ENCODE peak calls at places on chromosomes 7 and 10, in seven cellular contexts. A, S, G, Z, J, I and R are unnamed samples.

GRCh38 chr7:132709971-132710567 is 133.8 kb upstream of the PLXNA4 start:
- DNase-seq in A (no peak), S (no peak), G (peak; percentile 80), Z (no peak), J (no peak), I (peak; percentile 60), R (peak; percentile 72)

GRCh38 chr7:18753972-18754610 is 258.5 kb downstream of the HDAC9 start:
- DNase-seq in A (no peak), S (no peak), G (no peak), Z (no peak), J (no peak), I (peak; percentile 72), R (no peak)

GRCh38 chr7:150845471-150845870 is 6.8 kb upstream of the AOC1 start:
- DNase-seq in A (no peak), S (no peak), G (peak; percentile 36), Z (no peak), J (no peak), I (no peak), R (no peak)

GRCh38 chr7:50317221-50317678 is 12.7 kb downstream of the IKZF1 start:
- DNase-seq in A (no peak), S (no peak), G (no peak), Z (no peak), J (no peak), I (no peak), R (no peak)

GRCh38 chr7:116809636-116810266 is 52.6 kb upstream of the CAPZA2 start:
- DNase-seq in A (peak; percentile 66), S (no peak), G (no peak), Z (no peak), J (no peak), I (peak; percentile 84), R (peak; percentile 17)

GRCh38 chr10:35640951-35641429 is 1.1 kb downstream of the FZD8 start:
- DNase-seq in A (peak; percentile 69), S (peak; percentile 62), G (peak; percentile 88), Z (peak; percentile 56), J (peak; percentile 69), I (peak; percentile 82), R (peak; percentile 69)

GRCh38 chr7:728602-729001 is 1.5 kb upstream of the PRKAR1B start:
- DNase-seq in A (peak; percentile 15), S (no peak), G (no peak), Z (no peak), J (no peak), I (no peak), R (no peak)

GRCh38 chr10:47287365-47287802 is 12.6 kb upstream of the GDF10 start:
- DNase-seq in A (peak; percentile 19), S (no peak), G (peak; percentile 41), Z (no peak), J (peak; percentile 59), I (no peak), R (no peak)

GRCh38 chr7:1693991-1694524 is 24.0 kb downstream of the ELFN1 start:
- DNase-seq in A (no peak), S (no peak), G (peak; percentile 95), Z (no peak), J (no peak), I (peak; percentile 31), R (peak; percentile 62)

GRCh38 chr10:117004627-117005453 is at the start of gene SHTN1:
- DNase-seq in A (peak; percentile 89), S (peak; percentile 88), G (peak; percentile 89), Z (peak; percentile 78), J (peak; percentile 68), I (peak; percentile 28), R (peak; percentile 87)

GRCh38 chr7:144028547-144028946 is 20.2 kb upstream of the OR2A5 start:
- DNase-seq in A (no peak), S (no peak), G (no peak), Z (no peak), J (no peak), I (no peak), R (no peak)

GRCh38 chr7:71539615-71540014 is 407.7 kb downstream of the GALNT17 start:
- DNase-seq in A (no peak), S (no peak), G (no peak), Z (no peak), J (no peak), I (no peak), R (no peak)

GRCh38 chr10:128011059-128011979 is 104.4 kb downstream of the PTPRE start:
- DNase-seq in A (peak; percentile 86), S (peak; percentile 85), G (peak; percentile 96), Z (peak; percentile 84), J (peak; percentile 85), I (peak; percentile 60), R (peak; percentile 89)

GRCh38 chr10:113484487-113484886 is 68.4 kb upstream of the HABP2 start:
- DNase-seq in A (no peak), S (no peak), G (no peak), Z (no peak), J (no peak), I (no peak), R (no peak)

GRCh38 chr10:60732240-60733188 is 45.8 kb upstream of the CDK1 start:
- DNase-seq in A (peak; percentile 60), S (peak; percentile 39), G (peak; percentile 75), Z (peak; percentile 18), J (no peak), I (no peak), R (peak; percentile 23)

GRCh38 chr10:34240031-34240430 is 575.1 kb downstream of the PARD3 start:
- DNase-seq in A (no peak), S (no peak), G (no peak), Z (no peak), J (no peak), I (peak; percentile 36), R (no peak)

GRCh38 chr10:6739530-6740174 is 159.6 kb upstream of the PRKCQ start:
- DNase-seq in A (no peak), S (no peak), G (no peak), Z (no peak), J (no peak), I (no peak), R (no peak)

GRCh38 chr7:5237286-5237685 is 45.5 kb upstream of the SLC29A4 start:
- DNase-seq in A (peak; percentile 29), S (peak; percentile 61), G (no peak), Z (peak; percentile 65), J (peak; percentile 83), I (peak; percentile 87), R (peak; percentile 79)

GRCh38 chr10:110780704-110781103 is 91.0 kb upstream of the PDCD4 start:
- DNase-seq in A (no peak), S (no peak), G (no peak), Z (no peak), J (no peak), I (no peak), R (no peak)

GRCh38 chr7:99624487-99624886 is 7.7 kb downstream of the ZSCAN25 start:
- DNase-seq in A (no peak), S (no peak), G (no peak), Z (no peak), J (peak; percentile 28), I (no peak), R (no peak)

GRCh38 chr10:62738916-62739315 is 65.6 kb upstream of the ADO start:
- DNase-seq in A (no peak), S (no peak), G (no peak), Z (no peak), J (no peak), I (peak; percentile 62), R (no peak)

GRCh38 chr7:137880432-137880831 is 33.7 kb upstream of the DGKI start:
- DNase-seq in A (no peak), S (no peak), G (no peak), Z (peak; percentile 24), J (no peak), I (peak; percentile 82), R (no peak)

GRCh38 chr7:137879357-137880158 is 32.8 kb upstream of the DGKI start:
- DNase-seq in A (no peak), S (no peak), G (peak; percentile 56), Z (no peak), J (no peak), I (no peak), R (no peak)

GRCh38 chr7:137882806-137883205 is 36.0 kb upstream of the DGKI start:
- DNase-seq in A (no peak), S (no peak), G (no peak), Z (no peak), J (no peak), I (no peak), R (no peak)

GRCh38 chr7:137881607-137882260 is 35.0 kb upstream of the DGKI start:
- DNase-seq in A (no peak), S (no peak), G (no peak), Z (no peak), J (no peak), I (no peak), R (no peak)

GRCh38 chr7:137882261-137882668 is 35.5 kb upstream of the DGKI start:
- DNase-seq in A (no peak), S (no peak), G (no peak), Z (peak; percentile 70), J (no peak), I (peak; percentile 90), R (no peak)
- TF ChIP-seq CTCF in A (no peak), S (no peak), G (no peak), Z (no peak), J (no peak), I (no peak), R (no peak)

GRCh38 chr7:101169110-101169837 is 3.9 kb upstream of the VGF start:
- DNase-seq in A (no peak), S (no peak), G (no peak), Z (no peak), J (no peak), I (no peak), R (no peak)

GRCh38 chr7:101168412-101169049 is 3.2 kb upstream of the VGF start:
- DNase-seq in A (no peak), S (no peak), G (peak; percentile 58), Z (no peak), J (no peak), I (no peak), R (no peak)

GRCh38 chr7:101166909-101167644 is 1.7 kb upstream of the VGF start:
- DNase-seq in A (no peak), S (no peak), G (peak; percentile 87), Z (no peak), J (no peak), I (no peak), R (no peak)

GRCh38 chr7:101166603-101166908 is 1.2 kb upstream of the VGF start:
- DNase-seq in A (no peak), S (no peak), G (no peak), Z (no peak), J (no peak), I (no peak), R (no peak)

GRCh38 chr7:101167645-101168411 is 2.5 kb upstream of the VGF start:
- DNase-seq in A (no peak), S (no peak), G (peak; percentile 47), Z (no peak), J (no peak), I (no peak), R (no peak)
- H3K27me3 ChIP-seq in A (peaks cover 93% of the 10 kb centered on the region), S (peaks cover 19% of the 10 kb centered on the region), G (peaks cover 96% of the 10 kb centered on the region), Z (peaks cover 68% of the 10 kb centered on the region), J (peaks cover 64% of the 10 kb centered on the region), I (peaks cover 58% of the 10 kb centered on the region), R (no peaks in the 10 kb centered on the region)

DNA sequence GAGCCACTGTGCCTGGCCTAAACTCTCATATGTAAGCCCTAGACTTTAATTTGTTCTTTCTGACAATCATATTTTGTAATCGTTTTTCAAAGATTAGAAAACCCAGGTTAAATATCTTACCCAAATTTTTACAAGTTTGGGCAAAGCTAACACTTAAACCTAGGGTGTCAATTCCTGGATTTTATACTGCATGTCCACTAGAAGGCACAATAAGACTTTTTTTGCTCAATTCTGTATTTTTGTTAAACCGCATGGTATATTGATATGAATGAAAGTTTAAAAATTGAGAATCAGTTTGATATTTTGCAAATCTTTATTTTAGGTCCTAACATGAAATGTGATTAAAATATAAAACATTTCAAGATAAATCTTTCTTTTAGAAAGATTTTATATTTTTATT is 29.3 kb downstream of the DYNC2I1 start:
- DNase-seq in A (no peak), S (no peak), G (no peak), Z (no peak), J (no peak), I (peak; percentile 29), R (no peak)
- TF ChIP-seq CTCF in A (no peak), S (no peak), G (peak; percentile 51), Z (peak; percentile 38), J (no peak), I (no peak), R (peak; percentile 35)

GRCh38 chr10:97924678-97925077 is 75.0 kb downstream of the GOLGA7B start:
- DNase-seq in A (no peak), S (no peak), G (no peak), Z (no peak), J (no peak), I (no peak), R (no peak)
- H3K27me3 ChIP-seq in A (peaks cover 3% of the 10 kb centered on the region), S (no peaks in the 10 kb centered on the region), G (peaks cover 20% of the 10 kb centered on the region), Z (no peaks in the 10 kb centered on the region), J (no peaks in the 10 kb centered on the region), I (no peaks in the 10 kb centered on the region), R (no peaks in the 10 kb centered on the region)